ENCODE peak calls at places on chromosomes 11 and 22, in six cellular contexts. M, B, U, K, Z and R are unnamed samples.

GRCh38 chr11:75760710-75761493 is 7.7 kb upstream of the DGAT2 start:
- DNase-seq in U (no peak), Z (no peak), K (peak; percentile 89), B (no peak), M (no peak), R (peak; percentile 88)

GRCh38 chr22:28629420-28630184 is 50.0 kb downstream of the TTC28 start:
- DNase-seq in U (no peak), Z (no peak), K (no peak), M (no peak), B (no peak), R (peak; percentile 9)

GRCh38 chr11:116891746-116892145 is 54.3 kb upstream of the APOA1 start:
- DNase-seq in Z (no peak), K (no peak), U (no peak), B (no peak), M (no peak), R (no peak)

GRCh38 chr11:29320196-29320595 is 696.6 kb downstream of the KCNA4 start:
- DNase-seq in M (no peak), K (no peak), Z (no peak), U (no peak), B (no peak), R (no peak)

GRCh38 chr11:66133216-66133775 is 63.2 kb downstream of the PACS1 start:
- DNase-seq in U (no peak), B (no peak), Z (no peak), K (no peak), M (no peak), R (no peak)

GRCh38 chr11:66126808-66127555 is 56.9 kb downstream of the PACS1 start:
- DNase-seq in M (peak; percentile 74), B (peak; percentile 93), Z (peak; percentile 42), U (peak; percentile 69), K (no peak), R (peak; percentile 96)

GRCh38 chr22:19121631-19122142 is 525 bp downstream of the DGCR2 start:
- DNase-seq in M (peak; percentile 67), B (no peak), K (peak; percentile 22), U (peak; percentile 23), Z (peak; percentile 22), R (no peak)

GRCh38 chr11:27722117-27722844 is 22.0 kb upstream of the BDNF start:
- DNase-seq in U (peak; percentile 41), Z (no peak), M (no peak), K (no peak), B (peak; percentile 32), R (peak; percentile 47)

GRCh38 chr11:103086461-103086860 is 5.5 kb downstream of the DCUN1D5 start:
- DNase-seq in Z (no peak), M (no peak), B (no peak), U (no peak), K (no peak), R (peak; percentile 10)

GRCh38 chr22:47014636-47014930 is 252.1 kb downstream of the TBC1D22A start:
- DNase-seq in B (no peak), Z (no peak), U (no peak), M (no peak), K (no peak), R (no peak)